ENCODE peak calls at places on chromosomes 13 and 19, in four cellular contexts. N is A549, L is AG09319, C is Calu3. Y is an unnamed sample.

GRCh38 chr19:35354898-35355297 is 3.4 kb upstream of the FFAR3 start:
- DNase-seq in N (no peak), L (no peak), C (no peak), Y (no peak)

GRCh38 chr13:109918179-109918651 is 131.8 kb upstream of the IRS2 start:
- DNase-seq in N (no peak), L (no peak), C (no peak), Y (no peak)

GRCh38 chr13:41222259-41222852 is 28.0 kb upstream of the KBTBD7 start:
- DNase-seq in N (peak; percentile 48), L (no peak), C (peak; percentile 45), Y (no peak)

GRCh38 chr13:107838592-107839161 is 376.7 kb downstream of the LIG4 start:
- DNase-seq in N (no peak), L (no peak), C (no peak), Y (no peak)

GRCh38 chr19:18612051-18612771 is 459 bp upstream of the TMEM59L start:
- DNase-seq in N (peak; percentile 31), L (no peak), C (no peak), Y (no peak)

GRCh38 chr19:3360494-3361383 is 5.6 kb upstream of the NFIC start:
- DNase-seq in N (no peak), L (no peak), C (no peak), Y (no peak)

GRCh38 chr13:24304620-24305019 is 4.8 kb upstream of the C1QTNF9 start:
- DNase-seq in N (no peak), L (no peak), C (no peak), Y (no peak)

GRCh38 chr13:71773534-71773933 is 93.5 kb downstream of the DACH1 start:
- DNase-seq in N (no peak), L (no peak), C (no peak), Y (no peak)

GRCh38 chr13:49435992-49436391 is 7.9 kb downstream of the CAB39L start:
- DNase-seq in N (no peak), L (no peak), C (no peak), Y (no peak)

GRCh38 chr19:30407310-30407709 is 35.1 kb downstream of the ZNF536 start:
- DNase-seq in N (no peak), L (no peak), C (no peak), Y (no peak)

GRCh38 chr13:83221813-83222241 is 660.4 kb downstream of the SLITRK1 start:
- DNase-seq in N (peak; percentile 6), L (peak; percentile 30), C (no peak), Y (peak; percentile 34)

GRCh38 chr13:23671367-23671766 is 101.2 kb downstream of the TNFRSF19 start:
- DNase-seq in N (no peak), L (no peak), C (no peak), Y (peak; percentile 62)

GRCh38 chr19:33438016-33438671 is 64.6 kb downstream of the CEBPG start:
- DNase-seq in N (no peak), L (no peak), C (no peak), Y (no peak)

GRCh38 chr19:4319067-4319718 is 14.8 kb downstream of the FSD1 start:
- DNase-seq in N (no peak), L (no peak), C (no peak), Y (no peak)

GRCh38 chr13:80336335-80336734 is 4.6 kb downstream of the SPRY2 start:
- DNase-seq in N (no peak), L (no peak), C (no peak), Y (no peak)

GRCh38 chr19:48900477-48901452 is 653 bp downstream of the NUCB1 start:
- DNase-seq in N (peak; percentile 64), L (no peak), C (no peak), Y (no peak)

GRCh38 chr13:96104516-96104915 is 14.6 kb downstream of the HS6ST3 start:
- DNase-seq in N (no peak), L (no peak), C (no peak), Y (no peak)

GRCh38 chr19:16423891-16424290 is 47.9 kb downstream of the EPS15L1 start:
- DNase-seq in N (no peak), L (no peak), C (no peak), Y (no peak)

GRCh38 chr19:19010551-19010950 is 22.8 kb downstream of the SUGP2 start:
- DNase-seq in N (no peak), L (no peak), C (no peak), Y (no peak)

GRCh38 chr19:12913871-12914690 is 5.0 kb downstream of the SYCE2 start:
- DNase-seq in N (no peak), L (no peak), C (no peak), Y (no peak)

GRCh38 chr13:80509264-80509663 is 168.3 kb upstream of the SPRY2 start:
- DNase-seq in N (no peak), L (no peak), C (no peak), Y (no peak)

GRCh38 chr13:94620286-94620896 is 18.7 kb downstream of the GPR180 start:
- DNase-seq in N (peak; percentile 45), L (no peak), C (no peak), Y (no peak)

GRCh38 chr13:106649495-106649894 is 81.6 kb upstream of the ARGLU1 start:
- DNase-seq in N (peak; percentile 1), L (no peak), C (peak; percentile 35), Y (no peak)

GRCh38 chr19:7617735-7618134 is 11.6 kb downstream of the XAB2 start:
- DNase-seq in N (no peak), L (no peak), C (no peak), Y (no peak)

GRCh38 chr13:110636701-110637201 is 21.4 kb downstream of the NAXD start:
- DNase-seq in N (no peak), L (no peak), C (no peak), Y (no peak)

GRCh38 chr13:106479849-106480400 is 55.5 kb downstream of the EFNB2 start:
- DNase-seq in N (no peak), L (no peak), C (no peak), Y (no peak)

GRCh38 chr19:38684078-38684861 is 36.8 kb downstream of the ACTN4 start:
- DNase-seq in N (peak; percentile 100), L (peak; percentile 75), C (peak; percentile 96), Y (no peak)

GRCh38 chr19:13095934-13096890 is 6.4 kb downstream of the LYL1 start:
- DNase-seq in N (peak; percentile 27), L (no peak), C (no peak), Y (no peak)

GRCh38 chr19:2424686-2425621 is 2.4 kb downstream of the TIMM13 start:
- DNase-seq in N (no peak), L (peak; percentile 34), C (no peak), Y (peak; percentile 1)

GRCh38 chr19:1163934-1164683 is 10.0 kb downstream of the SBNO2 start:
- DNase-seq in N (no peak), L (no peak), C (no peak), Y (no peak)

GRCh38 chr13:110269509-110270185 is 37.3 kb downstream of the COL4A1 start:
- DNase-seq in N (no peak), L (no peak), C (no peak), Y (no peak)

GRCh38 chr13:111006508-111007031 is 91.7 kb upstream of the ANKRD10 start:
- DNase-seq in N (no peak), L (peak; percentile 44), C (no peak), Y (peak; percentile 23)

GRCh38 chr19:6761053-6761676 is 6.1 kb downstream of the SH2D3A start:
- DNase-seq in N (peak; percentile 46), L (no peak), C (no peak), Y (no peak)

GRCh38 chr19:1079566-1080111 is 12.7 kb downstream of the ARHGAP45 start:
- DNase-seq in N (no peak), L (no peak), C (no peak), Y (no peak)

GRCh38 chr13:30355405-30355741 is 48.0 kb upstream of the KATNAL1 start:
- DNase-seq in N (no peak), L (no peak), C (no peak), Y (no peak)

GRCh38 chr13:27359203-27359821 is 65.1 kb upstream of the GTF3A start:
- DNase-seq in N (peak; percentile 55), L (no peak), C (peak; percentile 63), Y (no peak)

GRCh38 chr19:13172335-13173128 is 22.3 kb downstream of the IER2 start:
- DNase-seq in N (peak; percentile 91), L (no peak), C (peak; percentile 84), Y (no peak)

GRCh38 chr13:113542751-113543424 is 41.7 kb upstream of the TFDP1 start:
- DNase-seq in N (no peak), L (no peak), C (no peak), Y (no peak)

Y was measured in AG04449.